ENCODE peak calls at places on chromosomes 11 and 22, in eight cellular contexts. P is fibroblast of lung, K is foreskin fibroblast, F is astrocyte of the spinal cord, B is GM20000, U is pancreas, T is ovary, Y is hepatocyte. I is an unnamed sample.

GRCh38 chr22:48198489-48199459 is 1436.3 kb downstream of the TBC1D22A start:
- DNase-seq in Y (no peak), T (no peak), U (no peak), K (no peak), P (no peak), F (no peak), B (no peak), I (no peak)

GRCh38 chr11:3181722-3182461 is 16.8 kb upstream of the OSBPL5 start:
- DNase-seq in U (no peak), Y (no peak), T (no peak), F (no peak), P (no peak), K (no peak), B (no peak), I (no peak)

GRCh38 chr22:42685941-42686666 is 34.6 kb downstream of the A4GALT start:
- DNase-seq in P (peak), Y (peak), K (peak), U (no peak), B (no peak), F (no peak), T (peak), I (no peak)

GRCh38 chr11:8760896-8761295 is 78.3 kb downstream of the RPL27A start:
- DNase-seq in P (peak), U (no peak), B (no peak), K (no peak), Y (no peak), F (no peak), T (no peak), I (no peak)

GRCh38 chr22:40487663-40488249 is 117.4 kb downstream of the SGSM3 start:
- DNase-seq in P (peak), B (no peak), U (no peak), T (no peak), Y (peak), K (no peak), F (peak), I (no peak)

GRCh38 chr11:126084608-126084912 is 21.9 kb upstream of the CDON start:
- DNase-seq in K (no peak), U (no peak), T (no peak), B (no peak), P (no peak), F (no peak), Y (no peak), I (no peak)

GRCh38 chr11:29280452-29280851 is 736.4 kb downstream of the KCNA4 start:
- DNase-seq in P (no peak), U (no peak), T (no peak), Y (peak), K (no peak), F (peak), B (no peak), I (no peak)

GRCh38 chr11:130422251-130422995 is 6.0 kb downstream of the ADAMTS8 start:
- DNase-seq in F (no peak), K (no peak), P (no peak), Y (no peak), T (no peak), B (no peak), U (no peak), I (no peak)

GRCh38 chr11:69686452-69686851 is 11.3 kb upstream of the LTO1 start:
- DNase-seq in F (no peak), T (no peak), Y (no peak), B (no peak), P (no peak), U (no peak), K (no peak), I (no peak)

GRCh38 chr22:43811777-43812148 is 342 bp downstream of the EFCAB6 start:
- DNase-seq in B (no peak), Y (peak), F (no peak), P (peak), K (peak), U (no peak), T (peak), I (no peak)

GRCh38 chr11:129593098-129593497 is 217.4 kb downstream of the BARX2 start:
- DNase-seq in P (no peak), K (no peak), Y (no peak), T (no peak), F (no peak), U (no peak), B (no peak), I (no peak)

GRCh38 chr11:43404836-43405479 is 46.2 kb downstream of the TTC17 start:
- DNase-seq in T (no peak), K (no peak), P (no peak), B (no peak), U (no peak), Y (no peak), F (no peak), I (no peak)

GRCh38 chr11:2443406-2443805 is 908 bp downstream of the TRPM5 start:
- DNase-seq in K (no peak), B (no peak), U (peak), F (no peak), Y (no peak), T (no peak), P (no peak), I (no peak)

GRCh38 chr22:45881524-45881875 is 95.5 kb downstream of the WNT7B start:
- DNase-seq in U (no peak), F (no peak), T (no peak), P (no peak), K (no peak), Y (no peak), B (no peak), I (no peak)
- TF ChIP-seq CTCF in U (no peak), F (no peak), T (no peak), P (no peak), K (no peak), Y (no peak), B (no peak), I (no peak)

GRCh38 chr11:72786305-72787261 is 7.3 kb downstream of the STARD10 start:
- DNase-seq in T (no peak), B (no peak), F (no peak), Y (peak), K (no peak), U (no peak), P (no peak), I (no peak)

GRCh38 chr11:72789493-72790131 is 4.2 kb downstream of the STARD10 start:
- DNase-seq in F (no peak), P (peak), B (no peak), Y (no peak), K (peak), U (no peak), T (no peak), I (no peak)

GRCh38 chr11:72788250-72788649 is 5.6 kb downstream of the STARD10 start:
- DNase-seq in B (no peak), F (no peak), U (no peak), P (no peak), T (no peak), K (no peak), Y (no peak), I (no peak)

GRCh38 chr11:72784662-72785061 is 9.2 kb downstream of the STARD10 start:
- DNase-seq in U (no peak), Y (no peak), K (no peak), T (no peak), B (no peak), F (no peak), P (no peak), I (no peak)

DNA sequence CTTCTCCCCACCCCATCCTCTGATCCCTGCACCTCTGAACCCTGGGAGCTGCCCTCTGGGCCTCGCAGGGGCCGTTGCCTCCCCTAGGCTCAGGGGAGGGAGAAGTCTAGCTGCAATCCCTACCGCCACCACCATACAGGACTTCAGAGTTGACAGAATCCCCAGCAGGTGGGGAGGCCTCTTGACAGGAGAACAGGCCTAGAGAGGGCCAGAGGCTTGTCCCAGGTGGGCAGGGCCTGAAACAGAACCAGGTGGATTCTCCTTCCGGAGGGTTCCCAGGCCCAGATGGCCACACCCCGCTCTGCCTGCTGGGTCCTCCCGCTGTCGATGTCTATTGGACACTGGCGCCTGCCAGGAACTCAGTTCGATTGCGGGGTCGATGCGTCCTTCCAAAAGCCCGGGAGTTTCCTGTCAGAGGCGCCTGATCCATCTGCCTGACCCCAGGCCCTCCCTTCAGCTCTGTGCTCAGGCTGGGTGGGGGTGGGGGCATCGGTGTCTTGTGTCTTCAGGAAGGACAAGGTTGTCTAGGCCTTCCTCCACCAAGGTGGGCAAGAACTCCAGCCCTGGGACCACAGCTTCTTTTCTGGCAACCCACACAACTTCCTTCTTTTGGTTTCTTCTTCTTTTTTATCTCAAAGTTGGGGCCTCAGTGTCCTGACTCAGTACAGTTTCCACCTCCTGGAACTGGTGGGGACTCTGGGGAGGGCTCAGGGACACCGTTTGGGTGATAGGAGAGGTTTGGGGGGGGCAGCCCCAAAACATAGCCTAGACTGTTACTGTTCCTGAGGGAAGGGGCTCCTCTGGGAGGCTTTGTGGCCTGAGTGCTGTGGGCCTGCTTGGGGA is 6.4 kb downstream of the STARD10 start:
- DNase-seq in T (peak), F (no peak), B (peak), P (no peak), K (no peak), U (peak), Y (peak), I (no peak)
- TF ChIP-seq CTCF in T (no peak), F (no peak), B (no peak), P (no peak), K (no peak), U (no peak), Y (peak), I (peak)

GRCh38 chr11:58742140-58742539 is 10.4 kb upstream of the GLYAT start:
- DNase-seq in U (no peak), F (no peak), T (no peak), P (no peak), B (no peak), Y (no peak), K (no peak), I (no peak)

GRCh38 chr11:58745705-58746364 is 14.1 kb upstream of the GLYAT start:
- DNase-seq in U (no peak), T (no peak), Y (no peak), K (no peak), P (no peak), B (no peak), F (no peak), I (no peak)

GRCh38 chr11:58744988-58745704 is 13.4 kb upstream of the GLYAT start:
- DNase-seq in F (no peak), P (no peak), T (no peak), B (no peak), Y (no peak), K (no peak), U (no peak), I (no peak)

GRCh38 chr11:58741127-58741526 is 9.4 kb upstream of the GLYAT start:
- DNase-seq in B (no peak), T (no peak), P (no peak), F (no peak), K (no peak), U (no peak), Y (no peak), I (no peak)

GRCh38 chr11:58742981-58743880 is 11.5 kb upstream of the GLYAT start:
- DNase-seq in B (no peak), T (no peak), F (no peak), P (no peak), K (no peak), Y (no peak), U (no peak), I (no peak)
- TF ChIP-seq CTCF in B (no peak), T (no peak), F (no peak), P (no peak), K (peak), Y (no peak), U (no peak), I (no peak)

DNA sequence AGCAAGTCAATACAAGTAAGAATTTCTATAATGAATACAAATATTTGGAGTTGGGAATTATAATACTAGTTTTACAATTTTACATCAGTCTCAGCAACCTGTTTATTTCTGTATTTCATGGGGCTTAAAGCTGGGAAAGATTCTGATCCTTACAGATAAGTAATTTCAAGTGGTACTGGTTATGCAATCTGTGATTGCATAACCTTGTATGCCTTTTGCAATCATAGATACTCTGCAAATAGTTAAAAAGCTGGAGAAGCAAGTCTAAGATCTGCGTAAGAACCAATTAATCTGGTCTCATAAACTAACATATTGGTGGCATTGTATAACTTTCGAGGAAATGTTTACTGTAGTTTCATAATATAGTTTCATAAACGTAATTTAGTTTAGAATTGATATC is 198.3 kb upstream of the PGR start:
- DNase-seq in K (peak), T (no peak), Y (no peak), P (peak), U (no peak), F (no peak), B (no peak), I (no peak)
- TF ChIP-seq CTCF in K (no peak), T (no peak), Y (no peak), P (no peak), U (no peak), F (no peak), B (no peak), I (no peak)

DNA sequence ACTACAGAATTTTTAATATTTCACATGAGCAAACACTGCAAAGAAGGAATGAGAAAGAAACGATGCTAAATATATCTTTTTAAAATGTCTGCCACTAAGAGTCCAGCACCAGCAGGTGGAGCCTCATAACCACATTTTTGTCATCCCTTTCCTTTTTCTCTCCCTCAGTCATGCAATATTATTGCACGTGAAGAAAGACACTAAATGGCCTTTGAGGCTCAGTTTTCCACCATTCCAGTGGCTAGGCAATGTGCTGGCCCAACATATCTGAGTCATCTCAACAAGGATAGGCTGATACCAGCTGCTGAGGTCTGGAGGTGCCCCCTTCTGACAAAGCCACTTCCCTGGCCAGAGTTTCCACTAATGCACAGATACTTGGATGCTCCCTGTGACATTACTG is 1.8 kb downstream of the ALKBH8 start:
- DNase-seq in Y (peak), K (peak), P (peak), U (no peak), F (peak), T (peak), B (peak), I (peak)
- TF ChIP-seq CTCF in Y (peak), K (peak), P (peak), U (no peak), F (peak), T (no peak), B (no peak), I (peak)

DNA sequence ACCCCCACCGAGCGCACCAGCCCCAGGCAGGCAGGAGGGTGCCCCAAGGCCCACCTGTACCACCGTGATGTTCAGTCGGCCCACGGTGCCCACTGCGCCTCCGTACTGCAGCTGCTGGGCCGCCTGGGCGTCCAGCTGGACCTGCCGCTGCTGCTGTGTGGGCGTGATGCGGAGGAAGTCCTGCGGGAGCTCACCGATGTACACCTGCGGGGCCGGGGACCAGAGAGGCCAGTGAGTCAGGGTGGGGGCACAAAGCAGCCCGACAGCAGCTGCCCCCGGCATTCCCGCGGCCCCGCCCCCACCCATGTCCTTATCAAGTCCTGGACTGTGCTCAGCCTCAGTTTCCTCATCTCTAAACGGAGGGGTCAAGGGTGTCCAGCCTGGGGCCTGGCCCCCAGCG is 13.8 kb downstream of the TOLLIP start:
- DNase-seq in F (no peak), P (no peak), Y (no peak), U (peak), K (no peak), T (no peak), B (no peak), I (no peak)
- TF ChIP-seq CTCF in F (no peak), P (no peak), Y (no peak), U (no peak), K (no peak), T (no peak), B (no peak), I (no peak)

GRCh38 chr11:11406652-11407051 is 53.6 kb upstream of the CSNK2A3 start:
- DNase-seq in F (no peak), K (no peak), B (no peak), T (no peak), Y (no peak), U (no peak), P (no peak), I (no peak)

GRCh38 chr11:11408436-11409221 is 55.6 kb upstream of the CSNK2A3 start:
- DNase-seq in U (no peak), F (no peak), K (no peak), B (no peak), T (no peak), P (no peak), Y (no peak), I (no peak)

GRCh38 chr11:11409224-11409623 is 56.2 kb upstream of the CSNK2A3 start:
- DNase-seq in P (no peak), B (no peak), T (no peak), K (no peak), Y (no peak), U (no peak), F (no peak), I (no peak)

GRCh38 chr11:11407738-11408084 is 54.7 kb upstream of the CSNK2A3 start:
- DNase-seq in P (no peak), K (no peak), B (no peak), U (no peak), T (no peak), F (no peak), Y (no peak), I (no peak)

GRCh38 chr11:11407065-11407737 is 54.2 kb upstream of the CSNK2A3 start:
- DNase-seq in F (no peak), Y (no peak), U (no peak), K (no peak), P (no peak), T (no peak), B (no peak), I (no peak)
- TF ChIP-seq CTCF in F (no peak), Y (peak), U (no peak), K (no peak), P (no peak), T (no peak), B (no peak), I (no peak)

GRCh38 chr11:114439229-114440120 is at the start of gene REXO2:
- DNase-seq in Y (peak), U (peak), P (peak), T (peak), B (peak), F (peak), K (peak), I (peak)
- TF ChIP-seq CTCF in Y (no peak), U (no peak), P (peak), T (no peak), B (no peak), F (peak), K (peak), I (peak)

GRCh38 chr11:17890333-17890732 is 122.5 kb downstream of the SERGEF start:
- DNase-seq in K (no peak), Y (no peak), P (peak), T (no peak), F (no peak), B (no peak), U (no peak), I (no peak)
- TF ChIP-seq CTCF in K (peak), Y (no peak), P (peak), T (no peak), F (peak), B (no peak), U (no peak), I (no peak)

GRCh38 chr22:23499845-23500500 is 80.1 kb downstream of the IGLL1 start:
- DNase-seq in K (no peak), Y (no peak), T (no peak), U (no peak), F (no peak), B (no peak), P (no peak), I (no peak)
- TF ChIP-seq CTCF in K (no peak), Y (no peak), T (no peak), U (no peak), F (no peak), B (no peak), P (no peak), I (no peak)